ENCODE peak calls at places on chromosomes 2 and 18, in five cellular contexts. Y, T, C, F and Q are unnamed samples.
A peak's percentile ranks its signal among the peaks of the same experiment; 100 is the strongest.

GRCh38 chr2:27461118-27461517 is 18.9 kb downstream of the KRTCAP3 start:
- DNase-seq in F (no peak), Y (no peak), C (peak; percentile 30), T (no peak), Q (no peak)

GRCh38 chr18:57497372-57498294 is 62.5 kb downstream of the ONECUT2 start:
- DNase-seq in T (no peak), C (no peak), F (no peak), Y (peak; percentile 29), Q (peak; percentile 24)

GRCh38 chr2:63741884-63742583 is 99.7 kb upstream of the UGP2 start:
- DNase-seq in Y (peak; percentile 29), C (no peak), T (no peak), F (no peak), Q (peak; percentile 45)

GRCh38 chr2:36820942-36821605 is 124.6 kb downstream of the VIT start:
- DNase-seq in Y (no peak), T (no peak), C (no peak), F (peak; percentile 55), Q (no peak)

GRCh38 chr2:230410263-230410662 is 5.7 kb upstream of the SP100 start:
- DNase-seq in F (no peak), C (no peak), T (no peak), Y (no peak), Q (no peak)

GRCh38 chr2:8496617-8497016 is 185.2 kb upstream of the ID2 start:
- DNase-seq in Y (no peak), C (no peak), T (no peak), F (no peak), Q (no peak)

GRCh38 chr2:128638311-128638710 is 319.6 kb upstream of the HS6ST1 start:
- DNase-seq in T (no peak), Y (no peak), C (no peak), F (no peak), Q (no peak)

GRCh38 chr2:216242365-216242764 is 129.9 kb downstream of the MARCHF4 start:
- DNase-seq in Y (no peak), T (no peak), C (no peak), F (no peak), Q (no peak)

GRCh38 chr2:215751200-215751910 is 262.0 kb downstream of the MREG start:
- DNase-seq in C (no peak), F (peak; percentile 39), Y (peak; percentile 61), T (no peak), Q (peak; percentile 93)

GRCh38 chr2:54206596-54206995 is 49.4 kb downstream of the TSPYL6 start:
- DNase-seq in F (peak; percentile 50), Y (peak; percentile 57), C (peak; percentile 25), T (no peak), Q (peak; percentile 46)

GRCh38 chr18:62436636-62437519 is 85.9 kb upstream of the ZCCHC2 start:
- DNase-seq in F (no peak), T (no peak), C (no peak), Y (no peak), Q (peak; percentile 56)
- TF ChIP-seq MAFK in F (no peak), T (no peak), C (no peak), Y (no peak), Q (no peak)

GRCh38 chr2:43221660-43222471 is 4.5 kb downstream of the ZFP36L2 start:
- DNase-seq in Y (peak; percentile 91), T (no peak), F (peak; percentile 94), C (peak; percentile 69), Q (peak; percentile 97)
- TF ChIP-seq POLR2A in Y (peak; percentile 29), T (no peak), F (no peak), C (peak; percentile 81), Q (peak; percentile 1)

GRCh38 chr18:53004798-53005197 is 664.8 kb downstream of the DCC start:
- DNase-seq in T (no peak), C (no peak), Y (no peak), F (no peak), Q (no peak)
- TF ChIP-seq MAFK in T (no peak), C (no peak), Y (no peak), F (no peak), Q (no peak)

GRCh38 chr2:38788306-38788705 is 10.3 kb downstream of the GEMIN6 start:
- DNase-seq in Y (no peak), T (no peak), F (no peak), C (no peak), Q (no peak)

GRCh38 chr2:38792751-38793150 is 14.7 kb downstream of the GEMIN6 start:
- DNase-seq in F (no peak), T (no peak), Y (no peak), C (no peak), Q (no peak)

GRCh38 chr2:38791747-38792146 is 13.7 kb downstream of the GEMIN6 start:
- DNase-seq in C (no peak), T (no peak), Y (no peak), F (no peak), Q (no peak)

GRCh38 chr2:38793511-38793910 is 15.5 kb downstream of the GEMIN6 start:
- DNase-seq in T (no peak), Y (no peak), F (no peak), C (no peak), Q (no peak)

GRCh38 chr2:38789689-38790088 is 11.7 kb downstream of the GEMIN6 start:
- DNase-seq in Y (no peak), C (no peak), F (no peak), T (no peak), Q (no peak)
- TF ChIP-seq POLR2A in Y (no peak), C (no peak), F (no peak), T (no peak), Q (no peak)

GRCh38 chr2:80560298-80560697 is 255.7 kb upstream of the LRRTM1 start:
- DNase-seq in C (no peak), Y (no peak), F (no peak), T (no peak), Q (no peak)
- TF ChIP-seq MAFK in C (no peak), Y (no peak), F (no peak), T (no peak), Q (no peak)

DNA sequence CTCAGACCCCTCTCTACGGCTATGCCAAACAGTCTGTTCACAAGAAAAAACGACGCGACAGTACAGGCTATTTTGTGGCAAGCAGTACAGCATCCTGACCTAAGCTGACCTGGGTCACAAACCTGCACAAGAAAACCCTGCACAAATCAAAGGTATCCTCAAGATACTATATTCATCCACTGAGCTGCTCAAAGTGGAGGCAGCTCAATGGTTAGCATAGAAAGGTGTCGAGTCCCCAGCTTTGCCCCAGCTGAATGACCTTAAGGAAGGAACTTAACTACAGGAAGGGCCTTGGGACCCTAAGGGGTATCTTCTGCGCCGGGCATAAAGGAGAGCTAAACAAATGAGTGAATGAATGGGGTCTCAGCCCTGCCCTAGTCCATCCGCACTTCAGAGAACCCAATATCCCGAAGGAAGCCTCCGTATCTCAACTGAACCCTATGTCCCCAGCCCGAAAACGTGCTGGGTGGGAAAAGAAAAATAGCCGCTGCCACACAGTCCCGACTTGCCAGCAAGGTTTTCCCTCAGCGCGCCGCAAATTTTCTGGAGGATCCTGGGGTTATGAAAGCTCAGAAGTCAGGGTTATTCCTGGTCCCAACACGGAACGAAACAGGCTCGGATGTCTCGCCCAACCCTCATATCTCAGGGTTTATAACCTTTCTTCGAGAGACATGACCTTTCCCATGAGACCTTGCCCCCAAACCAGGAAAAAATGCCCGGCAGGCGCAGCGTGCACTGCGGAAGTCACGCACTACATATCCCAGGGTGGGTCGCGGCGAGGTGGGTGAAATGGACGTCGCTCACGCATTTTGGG is at the start of gene FASTKD1:
- DNase-seq in T (peak; percentile 68), F (peak; percentile 95), Y (peak; percentile 90), C (peak; percentile 85), Q (peak; percentile 81)
- TF ChIP-seq POLR2A in T (peak; percentile 60), F (peak; percentile 72), Y (peak; percentile 61), C (peak; percentile 88), Q (no peak)

DNA sequence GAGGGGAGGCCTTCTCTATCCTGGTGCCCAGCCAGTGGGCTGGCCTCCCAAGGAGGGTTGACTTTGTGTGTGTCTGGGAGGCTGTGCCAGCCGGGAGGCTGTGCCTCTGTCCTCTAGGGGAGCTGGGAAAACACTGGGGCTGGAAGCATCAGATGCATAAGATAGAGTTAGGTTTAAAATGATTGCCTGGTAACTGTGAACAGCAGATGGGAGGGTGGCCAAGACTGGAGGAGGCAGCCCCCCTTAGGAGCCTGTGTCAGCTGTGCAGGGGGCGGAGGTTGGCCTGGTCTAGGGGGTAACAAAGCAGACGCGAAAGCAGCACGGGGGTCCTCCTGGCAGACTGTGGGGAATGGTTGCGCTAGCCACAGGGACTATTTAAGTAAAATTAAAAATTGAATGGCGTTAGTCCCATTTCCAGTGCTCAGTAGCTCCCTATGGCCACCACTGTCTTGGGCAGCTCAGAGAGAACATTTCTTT is 1.3 kb downstream of the ING5 start:
- DNase-seq in Y (peak; percentile 29), F (no peak), C (no peak), T (no peak), Q (no peak)
- TF ChIP-seq MAFK in Y (no peak), F (no peak), C (no peak), T (no peak), Q (no peak)

DNA sequence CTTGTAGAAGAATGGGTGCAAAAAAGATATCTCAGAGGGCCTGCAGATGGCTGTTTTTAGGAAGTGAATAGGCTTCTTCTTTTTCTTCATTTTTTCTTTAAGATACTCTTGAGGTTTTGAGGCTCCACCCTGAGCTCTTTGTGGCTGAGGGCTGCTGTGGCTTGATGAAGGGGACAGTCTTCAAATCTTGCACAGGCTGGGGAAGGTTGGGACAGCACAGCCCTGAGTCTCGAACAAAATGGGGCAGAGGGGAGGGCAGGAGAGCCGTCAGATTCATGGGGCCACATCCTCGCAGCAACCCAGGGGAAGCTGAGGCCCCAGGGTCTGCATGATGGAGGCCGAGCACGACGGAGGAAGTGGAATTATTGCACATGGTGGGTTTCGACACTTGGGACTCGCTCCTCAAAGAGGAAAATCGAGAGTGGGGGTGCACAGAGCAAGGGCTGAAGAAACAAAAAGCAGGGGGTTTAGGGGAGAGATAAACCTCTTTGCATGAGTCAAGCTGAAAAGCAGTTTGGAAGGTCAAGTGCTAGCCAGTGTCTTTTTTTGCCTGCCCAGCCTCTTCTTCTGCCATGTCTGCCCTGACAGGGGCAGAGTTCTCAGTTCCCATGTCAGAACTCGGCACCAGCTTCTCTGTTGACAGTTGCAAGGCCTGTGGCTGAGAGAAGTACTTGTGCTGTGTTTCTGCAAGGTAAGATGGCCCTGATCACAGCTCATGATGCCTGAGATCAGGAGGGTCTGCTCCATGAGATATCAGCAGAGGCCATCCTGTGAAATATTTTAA is 19.5 kb downstream of the INPP4A start:
- DNase-seq in T (no peak), F (no peak), C (no peak), Y (no peak), Q (no peak)
- TF ChIP-seq POLR2A in T (no peak), F (no peak), C (no peak), Y (no peak), Q (no peak)

GRCh38 chr2:227414846-227415245 is 27.1 kb upstream of the SCYGR1 start:
- DNase-seq in Y (peak; percentile 55), T (no peak), F (peak; percentile 83), C (no peak), Q (peak; percentile 66)
- TF ChIP-seq MAFK in Y (no peak), T (no peak), F (no peak), C (no peak), Q (no peak)